ENCODE peak calls at places on chromosomes 12 and 14, in four cellular contexts. One of them, this sample, is unnamed.

GRCh38 chr12:52496590-52497071 is 3.6 kb upstream of the KRT6A start:
- DNase-seq in BJ: no peak
- DNase-seq in heart right ventricle: no peak
- DNase-seq in stimulated activated CD8-positive, alpha-beta memory T cell treated with anti-CD3 and anti-CD28 coated beads, Interleukin-15, amount 100 ng/mL, for 4 hours: no peak
- DNase-seq in this sample: no peak

GRCh38 chr12:105036937-105037649 is 47.2 kb downstream of the ALDH1L2 start:
- DNase-seq in heart right ventricle: no peak
- DNase-seq in BJ: no peak
- DNase-seq in stimulated activated CD8-positive, alpha-beta memory T cell treated with anti-CD3 and anti-CD28 coated beads, Interleukin-15, amount 100 ng/mL, for 4 hours: no peak
- DNase-seq in this sample: no peak

GRCh38 chr14:65167072-65167645 is 64.8 kb upstream of the MAX start:
- DNase-seq in stimulated activated CD8-positive, alpha-beta memory T cell treated with anti-CD3 and anti-CD28 coated beads, Interleukin-15, amount 100 ng/mL, for 4 hours: no peak
- DNase-seq in BJ: no peak
- DNase-seq in heart right ventricle: no peak
- DNase-seq in this sample: no peak

GRCh38 chr14:54901380-54902142 is 1.1 kb downstream of the GCH1 start:
- DNase-seq in BJ: no peak
- DNase-seq in heart right ventricle: peak; percentile 10
- DNase-seq in stimulated activated CD8-positive, alpha-beta memory T cell treated with anti-CD3 and anti-CD28 coated beads, Interleukin-15, amount 100 ng/mL, for 4 hours: no peak
- DNase-seq in this sample: peak; percentile 13

GRCh38 chr12:3644103-3644502 is 108.8 kb downstream of the CRACR2A start:
- DNase-seq in stimulated activated CD8-positive, alpha-beta memory T cell treated with anti-CD3 and anti-CD28 coated beads, Interleukin-15, amount 100 ng/mL, for 4 hours: no peak
- DNase-seq in heart right ventricle: no peak
- DNase-seq in BJ: no peak
- DNase-seq in this sample: peak; percentile 23

GRCh38 chr14:24659916-24660570 is 26.1 kb upstream of the GZMB start:
- DNase-seq in BJ: no peak
- DNase-seq in stimulated activated CD8-positive, alpha-beta memory T cell treated with anti-CD3 and anti-CD28 coated beads, Interleukin-15, amount 100 ng/mL, for 4 hours: no peak
- DNase-seq in heart right ventricle: no peak
- DNase-seq in this sample: no peak

GRCh38 chr14:92513966-92514843 is 624 bp downstream of the RIN3 start:
- DNase-seq in heart right ventricle: no peak
- DNase-seq in stimulated activated CD8-positive, alpha-beta memory T cell treated with anti-CD3 and anti-CD28 coated beads, Interleukin-15, amount 100 ng/mL, for 4 hours: no peak
- DNase-seq in BJ: no peak
- DNase-seq in this sample: no peak

GRCh38 chr12:54300732-54301427 is at the start of gene NFE2:
- DNase-seq in heart right ventricle: no peak
- DNase-seq in stimulated activated CD8-positive, alpha-beta memory T cell treated with anti-CD3 and anti-CD28 coated beads, Interleukin-15, amount 100 ng/mL, for 4 hours: no peak
- DNase-seq in BJ: no peak
- DNase-seq in this sample: no peak

GRCh38 chr12:34396006-34396860 is 373.9 kb downstream of the ALG10 start:
- DNase-seq in stimulated activated CD8-positive, alpha-beta memory T cell treated with anti-CD3 and anti-CD28 coated beads, Interleukin-15, amount 100 ng/mL, for 4 hours: no peak
- DNase-seq in BJ: no peak
- DNase-seq in heart right ventricle: no peak
- DNase-seq in this sample: no peak

GRCh38 chr14:21704340-21704737 is 30.7 kb upstream of the OR4E1 start:
- DNase-seq in stimulated activated CD8-positive, alpha-beta memory T cell treated with anti-CD3 and anti-CD28 coated beads, Interleukin-15, amount 100 ng/mL, for 4 hours: no peak
- DNase-seq in heart right ventricle: no peak
- DNase-seq in BJ: no peak
- DNase-seq in this sample: no peak

GRCh38 chr12:28527631-28528249 is 337.5 kb downstream of the CCDC91 start:
- DNase-seq in stimulated activated CD8-positive, alpha-beta memory T cell treated with anti-CD3 and anti-CD28 coated beads, Interleukin-15, amount 100 ng/mL, for 4 hours: no peak
- DNase-seq in heart right ventricle: no peak
- DNase-seq in BJ: no peak
- DNase-seq in this sample: no peak

GRCh38 chr14:70785556-70785955 is 23.8 kb downstream of the MAP3K9 start:
- DNase-seq in BJ: no peak
- DNase-seq in heart right ventricle: no peak
- DNase-seq in stimulated activated CD8-positive, alpha-beta memory T cell treated with anti-CD3 and anti-CD28 coated beads, Interleukin-15, amount 100 ng/mL, for 4 hours: no peak
- DNase-seq in this sample: no peak

GRCh38 chr12:122855985-122856831 is 21.0 kb downstream of the HIP1R start:
- DNase-seq in heart right ventricle: no peak
- DNase-seq in BJ: no peak
- DNase-seq in stimulated activated CD8-positive, alpha-beta memory T cell treated with anti-CD3 and anti-CD28 coated beads, Interleukin-15, amount 100 ng/mL, for 4 hours: no peak
- DNase-seq in this sample: no peak

GRCh38 chr14:69191340-69192111 is at the start of gene EXD2:
- DNase-seq in heart right ventricle: peak; percentile 87
- DNase-seq in BJ: no peak
- DNase-seq in stimulated activated CD8-positive, alpha-beta memory T cell treated with anti-CD3 and anti-CD28 coated beads, Interleukin-15, amount 100 ng/mL, for 4 hours: peak; percentile 42
- DNase-seq in this sample: peak; percentile 96